ENCODE peak calls at places on chromosomes 6 and 20, in six cellular contexts. E, Q, G, B, U and P are unnamed samples.

GRCh38 chr20:49275634-49276033 is 2.2 kb downstream of the ZNFX1 start:
- DNase-seq in E (no peak), G (no peak), U (no peak), Q (no peak), B (no peak), P (no peak)

GRCh38 chr20:16407251-16408067 is 165.8 kb downstream of the KIF16B start:
- DNase-seq in G (no peak), Q (no peak), E (no peak), U (no peak), B (no peak), P (no peak)

GRCh38 chr6:99185525-99185924 is 163.9 kb downstream of the FAXC start:
- DNase-seq in B (no peak), U (no peak), G (no peak), Q (no peak), E (no peak), P (no peak)

GRCh38 chr6:144500886-144501285 is 215.8 kb downstream of the UTRN start:
- DNase-seq in B (no peak), E (no peak), Q (no peak), U (no peak), G (no peak), P (no peak)

GRCh38 chr20:3045816-3046676 is at the start of gene MRPS26:
- DNase-seq in Q (peak), B (peak), E (peak), G (peak), U (peak), P (peak)

GRCh38 chr6:26309731-26310142 is 55.3 kb upstream of the BTN3A2 start:
- DNase-seq in U (peak), G (no peak), E (no peak), B (no peak), Q (no peak), P (no peak)

GRCh38 chr6:145893586-145893985 is 70.6 kb downstream of the SHPRH start:
- DNase-seq in B (no peak), E (no peak), U (no peak), Q (no peak), G (no peak), P (no peak)

GRCh38 chr6:35508542-35508941 is 4.2 kb downstream of the TULP1 start:
- DNase-seq in B (no peak), E (no peak), U (no peak), Q (no peak), G (no peak), P (no peak)

GRCh38 chr6:170233304-170234205 is 57.3 kb downstream of the DLL1 start:
- DNase-seq in E (no peak), Q (no peak), U (no peak), B (no peak), G (no peak), P (no peak)

GRCh38 chr6:143258945-143259344 is 191.6 kb downstream of the ADAT2 start:
- DNase-seq in E (no peak), Q (no peak), B (no peak), G (no peak), U (no peak), P (no peak)

GRCh38 chr20:36051318-36052116 is 83.1 kb downstream of the CNBD2 start:
- DNase-seq in G (no peak), B (no peak), U (no peak), E (no peak), Q (no peak), P (no peak)

GRCh38 chr6:18262812-18263560 is 1.3 kb downstream of the DEK start:
- DNase-seq in G (no peak), U (no peak), Q (peak), B (no peak), E (no peak), P (no peak)